ENCODE peak calls at places on chromosomes 4 and X, in four cellular contexts. J is WTC11, P is K562, A is HepG2. R is an unnamed sample.

GRCh38 chrX:28920141-28920540 is 332.9 kb downstream of the IL1RAPL1 start:
- DNase-seq in A (no peak), J (no peak), P (no peak), R (no peak)

GRCh38 chrX:13990126-13990525 is 39.6 kb downstream of the GEMIN8 start:
- DNase-seq in J (no peak), P (no peak), A (no peak), R (no peak)

GRCh38 chr4:180333156-180333555 is 1910.0 kb upstream of the TENM3 start:
- DNase-seq in A (no peak), P (no peak), J (no peak), R (no peak)

GRCh38 chr4:148141536-148141935 is 300.7 kb downstream of the NR3C2 start:
- DNase-seq in P (no peak), A (no peak), J (no peak), R (no peak)

GRCh38 chr4:2786794-2787229 is 6.1 kb upstream of the SH3BP2 start:
- DNase-seq in J (no peak), A (no peak), P (no peak), R (no peak)

GRCh38 chr4:1994935-1995334 is 13.8 kb downstream of the NELFA start:
- DNase-seq in P (no peak), A (no peak), J (no peak), R (no peak)

GRCh38 chr4:186104114-186104894 is at the start of gene FAM149A:
- DNase-seq in J (peak; percentile 68), P (no peak), A (no peak), R (peak; percentile 7)

GRCh38 chr4:95548738-95549245 is at the start of gene UNC5C:
- DNase-seq in A (no peak), J (peak; percentile 65), P (no peak), R (peak; percentile 37)

GRCh38 chr4:187687701-187688100 is 307.9 kb upstream of the ZFP42 start:
- DNase-seq in A (no peak), J (no peak), P (no peak), R (no peak)

GRCh38 chr4:173056708-173057107 is 111.9 kb upstream of the GALNT7 start:
- DNase-seq in J (no peak), A (no peak), P (no peak), R (no peak)

GRCh38 chr4:104493071-104493831 is 1.4 kb downstream of the CXXC4 start:
- DNase-seq in J (no peak), A (no peak), P (no peak), R (no peak)

GRCh38 chr4:188691811-188692210 is 552.6 kb downstream of the TRIML1 start:
- DNase-seq in A (no peak), J (no peak), P (no peak), R (no peak)

GRCh38 chrX:56574861-56575260 is 11.4 kb downstream of the UBQLN2 start:
- DNase-seq in A (no peak), P (no peak), J (no peak), R (no peak)

GRCh38 chr4:153556441-153556815 is 90.3 kb downstream of the TMEM131L start:
- DNase-seq in P (no peak), A (no peak), J (no peak), R (no peak)

GRCh38 chrX:39525758-39526157 is 572.0 kb downstream of the BCOR start:
- DNase-seq in J (no peak), P (no peak), A (no peak), R (no peak)

GRCh38 chr4:76306882-76307669 is 543 bp downstream of the STBD1 start:
- DNase-seq in A (peak; percentile 19), P (no peak), J (peak; percentile 76), R (peak; percentile 68)

GRCh38 chr4:20612313-20612712 is 87.9 kb upstream of the PACRGL start:
- DNase-seq in J (no peak), P (no peak), A (no peak), R (no peak)

GRCh38 chrX:136847874-136848273 is 32.7 kb downstream of the RBMX start:
- DNase-seq in P (no peak), J (no peak), A (no peak), R (no peak)

GRCh38 chr4:103018391-103019318 is 850 bp downstream of the SLC9B1 start:
- DNase-seq in A (peak; percentile 7), J (no peak), P (peak; percentile 13), R (peak; percentile 36)

GRCh38 chrX:100417671-100418070 is 7.6 kb upstream of the PCDH19 start:
- DNase-seq in A (no peak), P (no peak), J (no peak), R (no peak)

GRCh38 chr4:14853186-14853946 is 148.9 kb upstream of the CPEB2 start:
- DNase-seq in J (no peak), P (no peak), A (no peak), R (no peak)

GRCh38 chr4:43651991-43652390 is 759.5 kb downstream of the GRXCR1 start:
- DNase-seq in A (no peak), P (no peak), J (no peak), R (no peak)

GRCh38 chr4:158811704-158812103 is 42.9 kb downstream of the FNIP2 start:
- DNase-seq in P (no peak), A (no peak), J (no peak), R (no peak)

GRCh38 chr4:133865606-133866327 is 335.8 kb downstream of the PABPC4L start:
- DNase-seq in P (no peak), J (no peak), A (peak; percentile 6), R (peak; percentile 3)

GRCh38 chr4:52864816-52865215 is 2.7 kb downstream of the RASL11B start:
- DNase-seq in J (no peak), A (no peak), P (no peak), R (no peak)

GRCh38 chr4:54082168-54082567 is 17.8 kb upstream of the CHIC2 start:
- DNase-seq in J (no peak), A (peak; percentile 95), P (no peak), R (peak; percentile 90)

GRCh38 chrX:28039258-28039657 is 58.0 kb upstream of the DCAF8L1 start:
- DNase-seq in J (no peak), A (no peak), P (no peak), R (no peak)

GRCh38 chr4:47053485-47053884 is 22.1 kb downstream of the GABRB1 start:
- DNase-seq in J (no peak), P (no peak), A (no peak), R (no peak)

GRCh38 chr4:101649790-101650450 is 140.6 kb upstream of the BANK1 start:
- DNase-seq in A (no peak), J (no peak), P (no peak), R (no peak)

GRCh38 chr4:25727711-25728493 is 72.3 kb downstream of the SLC34A2 start:
- DNase-seq in J (no peak), P (no peak), A (no peak), R (no peak)

GRCh38 chr4:95248713-95249401 is 299.9 kb downstream of the UNC5C start:
- DNase-seq in A (peak; percentile 6), P (peak; percentile 18), J (no peak), R (no peak)

GRCh38 chr4:83170952-83171399 is 56.4 kb upstream of the PLAC8 start:
- DNase-seq in J (no peak), P (no peak), A (no peak), R (peak; percentile 10)

GRCh38 chr4:150884625-150885024 is 130.5 kb downstream of the LRBA start:
- DNase-seq in P (no peak), J (no peak), A (no peak), R (no peak)

GRCh38 chrX:129963729-129964128 is 18.7 kb upstream of the BCORL1 start:
- DNase-seq in A (no peak), P (no peak), J (no peak), R (no peak)

GRCh38 chrX:18598413-18598812 is 73.5 kb downstream of the RS1 start:
- DNase-seq in J (no peak), P (no peak), A (no peak), R (no peak)

GRCh38 chrX:338281-338835 is 19.8 kb upstream of the GTPBP6 start:
- DNase-seq in P (no peak), J (no peak), A (no peak), R (no peak)

GRCh38 chrX:46759645-46759974 is 692 bp upstream of the SLC9A7 start:
- DNase-seq in J (no peak), A (no peak), P (no peak), R (no peak)
- TF ChIP-seq HMGXB4 in J (no peak), A (no peak), P (no peak), R (no peak)

DNA sequence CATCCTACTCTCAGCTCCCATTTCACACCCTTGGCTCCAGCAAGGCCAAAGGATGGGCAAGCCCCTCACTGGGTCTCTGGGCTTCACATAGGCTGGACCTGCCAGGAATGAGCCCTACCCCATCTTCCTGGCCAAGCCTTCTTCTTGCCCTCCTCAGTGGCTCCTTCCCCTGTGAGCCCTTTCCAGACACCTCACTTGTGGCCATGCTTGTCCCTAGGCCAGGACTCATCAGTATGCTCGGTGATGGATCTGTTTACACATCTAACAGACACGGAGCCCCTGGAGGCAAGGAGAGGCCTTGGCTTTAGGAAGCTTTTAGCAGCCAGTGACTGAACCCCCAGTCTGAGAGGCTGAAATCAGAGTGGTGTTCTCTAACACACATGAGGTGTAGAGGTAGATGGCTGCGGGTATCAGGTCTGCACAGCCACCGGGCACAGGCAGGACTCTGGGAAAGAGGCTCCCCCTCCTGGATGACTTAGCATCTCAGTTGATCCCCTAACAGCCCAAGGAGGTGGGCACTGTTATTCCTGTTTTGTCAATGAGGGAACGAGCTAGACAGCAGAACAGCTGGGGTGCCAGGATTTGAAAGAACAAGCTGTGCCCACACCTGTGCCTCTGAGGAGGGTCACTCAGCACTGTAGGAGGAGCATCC is 44.8 kb downstream of the PPP2R2C start:
- DNase-seq in P (no peak), J (no peak), A (no peak), R (no peak)
- TF ChIP-seq CTCF in P (peak; percentile 16), J (no peak), A (peak; percentile 12), R (no peak)

DNA sequence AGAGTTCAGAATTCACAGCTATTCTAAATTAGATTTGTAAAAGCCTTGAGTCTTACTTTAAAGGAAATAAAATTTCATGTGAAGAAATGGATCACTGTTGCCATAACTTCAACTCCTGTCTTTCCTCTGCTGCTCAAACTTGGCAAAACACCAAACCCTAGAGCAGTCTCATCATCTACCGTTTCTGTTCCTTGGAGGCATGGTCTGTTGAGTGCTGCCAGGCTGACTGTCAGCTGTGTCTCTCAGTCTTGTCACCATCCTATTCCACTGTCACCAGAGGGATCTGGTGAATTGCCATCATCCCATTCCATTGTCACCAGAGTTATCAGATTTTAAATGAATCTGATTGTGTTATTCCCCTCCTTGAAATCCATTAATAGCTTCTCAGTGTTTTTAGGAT is 55.6 kb downstream of the STIM2 start:
- DNase-seq in P (no peak), A (no peak), J (no peak), R (no peak)
- TF ChIP-seq HMGXB4 in P (no peak), A (no peak), J (no peak), R (no peak)

GRCh38 chr4:107666134-107666533 is 53.9 kb downstream of the PAPSS1 start:
- DNase-seq in J (no peak), A (peak; percentile 10), P (no peak), R (peak; percentile 5)
- TF ChIP-seq CTCF in J (no peak), A (peak; percentile 46), P (no peak), R (peak; percentile 25)

GRCh38 chrX:21529771-21530170 is 128.4 kb downstream of the KLHL34 start:
- DNase-seq in P (no peak), J (no peak), A (no peak), R (no peak)
- TF ChIP-seq HMGXB4 in P (no peak), J (no peak), A (no peak), R (no peak)

GRCh38 chrX:49846004-49846403 is 16.9 kb downstream of the PAGE4 start:
- DNase-seq in P (no peak), J (no peak), A (no peak), R (no peak)

GRCh38 chrX:49842603-49843002 is 13.5 kb downstream of the PAGE4 start:
- DNase-seq in J (no peak), A (peak; percentile 88), P (peak; percentile 14), R (no peak)

GRCh38 chrX:49844622-49845021 is 15.5 kb downstream of the PAGE4 start:
- DNase-seq in J (no peak), P (no peak), A (no peak), R (no peak)

GRCh38 chrX:49838374-49838773 is 9.3 kb downstream of the PAGE4 start:
- DNase-seq in J (peak; percentile 24), A (peak; percentile 37), P (peak; percentile 11), R (peak; percentile 9)

GRCh38 chrX:49840679-49841078 is 11.6 kb downstream of the PAGE4 start:
- DNase-seq in P (peak; percentile 73), J (peak; percentile 79), A (peak; percentile 83), R (peak; percentile 19)
- TF ChIP-seq CTCF in P (peak; percentile 82), J (no peak), A (peak; percentile 92), R (no peak)